ENCODE peak calls at places on chromosomes 16 and 17, in six cellular contexts. One of them, this sample, is unnamed. For H3K4me1, the result is how much of the 10 kb centered on the place peaks cover.

GRCh38 chr17:11608396-11608795 is 10.1 kb downstream of the DNAH9 start:
- DNase-seq in GM23248: peak
- DNase-seq in neural progenitor cell: no peak
- DNase-seq in GM23338: no peak
- DNase-seq in DND-41: no peak
- DNase-seq in mammary epithelial cell: no peak
- DNase-seq in this sample: no peak

GRCh38 chr16:50316848-50317630 is 50.7 kb downstream of the ADCY7 start:
- DNase-seq in GM23248: peak
- DNase-seq in neural progenitor cell: no peak
- DNase-seq in GM23338: no peak
- DNase-seq in DND-41: no peak
- DNase-seq in mammary epithelial cell: no peak
- DNase-seq in this sample: no peak

GRCh38 chr16:27495191-27495590 is 54.5 kb downstream of the GTF3C1 start:
- DNase-seq in GM23248: peak
- DNase-seq in neural progenitor cell: no peak
- DNase-seq in GM23338: no peak
- DNase-seq in DND-41: no peak
- DNase-seq in mammary epithelial cell: no peak
- DNase-seq in this sample: peak

GRCh38 chr16:87333101-87333500 is 15.9 kb upstream of the C16orf95 start:
- DNase-seq in GM23248: no peak
- DNase-seq in neural progenitor cell: no peak
- DNase-seq in GM23338: no peak
- DNase-seq in DND-41: no peak
- DNase-seq in mammary epithelial cell: no peak
- DNase-seq in this sample: no peak

GRCh38 chr17:55407641-55408566 is 13.7 kb downstream of the MMD start:
- DNase-seq in GM23248: no peak
- DNase-seq in neural progenitor cell: no peak
- DNase-seq in GM23338: no peak
- DNase-seq in DND-41: no peak
- DNase-seq in mammary epithelial cell: no peak
- DNase-seq in this sample: no peak

GRCh38 chr17:81821603-81822311 is 11.3 kb downstream of the MCRIP1 start:
- DNase-seq in GM23248: peak
- DNase-seq in neural progenitor cell: no peak
- DNase-seq in GM23338: peak
- DNase-seq in DND-41: peak
- DNase-seq in mammary epithelial cell: peak
- DNase-seq in this sample: peak

GRCh38 chr17:50355701-50356341 is 9.9 kb downstream of the XYLT2 start:
- DNase-seq in GM23248: no peak
- DNase-seq in neural progenitor cell: no peak
- DNase-seq in GM23338: no peak
- DNase-seq in DND-41: no peak
- DNase-seq in mammary epithelial cell: peak
- DNase-seq in this sample: no peak

GRCh38 chr16:3612510-3613466 is 1.4 kb upstream of the SLX4 start:
- DNase-seq in GM23248: peak
- DNase-seq in neural progenitor cell: no peak
- DNase-seq in GM23338: no peak
- DNase-seq in DND-41: no peak
- DNase-seq in mammary epithelial cell: no peak
- DNase-seq in this sample: no peak

GRCh38 chr16:2964416-2965223 is 545 bp downstream of the KREMEN2 start:
- DNase-seq in GM23248: peak
- DNase-seq in neural progenitor cell: peak
- DNase-seq in GM23338: peak
- DNase-seq in DND-41: peak
- DNase-seq in mammary epithelial cell: peak
- DNase-seq in this sample: no peak

GRCh38 chr16:69187891-69188451 is 1.0 kb downstream of the SNTB2 start:
- DNase-seq in GM23248: peak
- DNase-seq in neural progenitor cell: no peak
- DNase-seq in GM23338: peak
- DNase-seq in DND-41: peak
- DNase-seq in mammary epithelial cell: peak
- DNase-seq in this sample: peak

GRCh38 chr16:23950291-23950894 is 114.6 kb downstream of the PRKCB start:
- DNase-seq in GM23248: no peak
- DNase-seq in neural progenitor cell: no peak
- DNase-seq in GM23338: no peak
- DNase-seq in DND-41: no peak
- DNase-seq in mammary epithelial cell: no peak
- DNase-seq in this sample: no peak

GRCh38 chr17:17235212-17236174 is 1.5 kb downstream of the FLCN start:
- DNase-seq in GM23248: peak
- DNase-seq in neural progenitor cell: no peak
- DNase-seq in GM23338: no peak
- DNase-seq in DND-41: no peak
- DNase-seq in mammary epithelial cell: peak
- DNase-seq in this sample: peak

GRCh38 chr16:72992142-72992601 is 55.8 kb downstream of the ZFHX3 start:
- DNase-seq in GM23248: no peak
- DNase-seq in neural progenitor cell: peak
- DNase-seq in GM23338: peak
- DNase-seq in DND-41: no peak
- DNase-seq in mammary epithelial cell: no peak
- DNase-seq in this sample: no peak
- H3K4me1 ChIP-seq in GM23248: under half
- H3K4me1 ChIP-seq in neural progenitor cell: half or more
- H3K4me1 ChIP-seq in GM23338: under half
- H3K4me1 ChIP-seq in DND-41: under half
- H3K4me1 ChIP-seq in mammary epithelial cell: under half
- H3K4me1 ChIP-seq in this sample: under half

DNA sequence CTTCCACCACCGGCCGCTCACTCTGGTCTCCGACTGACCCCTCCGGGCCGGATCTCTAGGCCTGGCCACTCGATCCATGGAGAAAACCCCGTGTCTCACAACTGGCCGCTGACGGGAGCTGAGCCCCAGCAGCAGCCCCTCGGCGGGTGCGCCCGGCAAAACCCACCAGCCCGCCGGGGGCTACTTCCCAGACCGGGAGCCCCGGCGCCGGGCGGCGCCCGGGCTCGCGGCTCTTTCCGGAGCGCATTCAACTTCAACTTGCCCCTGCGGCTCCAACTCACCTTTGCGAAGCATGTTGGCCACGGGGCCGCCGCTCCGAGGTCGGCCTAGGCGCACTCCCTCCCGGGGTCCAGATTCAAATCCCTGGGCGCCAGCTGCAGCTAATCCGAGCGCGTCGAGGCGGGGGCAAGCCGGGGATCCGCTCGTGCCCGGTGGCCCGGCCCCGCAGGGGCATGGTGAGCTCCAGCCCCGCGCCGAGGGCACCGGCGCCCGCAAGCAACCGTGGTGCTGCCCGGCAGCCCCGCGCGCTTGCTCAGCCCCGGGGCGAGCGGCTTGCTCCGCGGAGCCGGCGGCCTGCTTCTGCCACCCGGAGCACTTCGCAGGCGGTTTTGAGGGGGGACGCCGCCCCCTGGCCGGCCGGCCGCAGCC is 438 bp downstream of the RTN4RL1 start:
- DNase-seq in GM23248: no peak
- DNase-seq in neural progenitor cell: no peak
- DNase-seq in GM23338: peak
- DNase-seq in DND-41: no peak
- DNase-seq in mammary epithelial cell: peak
- DNase-seq in this sample: no peak
- TF ChIP-seq EZH2 in GM23248: peak
- TF ChIP-seq EZH2 in neural progenitor cell: peak
- TF ChIP-seq EZH2 in GM23338: peak
- TF ChIP-seq EZH2 in DND-41: peak
- TF ChIP-seq EZH2 in mammary epithelial cell: no peak
- TF ChIP-seq EZH2 in this sample: peak

GRCh38 chr17:78899361-78900260 is 3.4 kb downstream of the CEP295NL start:
- DNase-seq in GM23248: peak
- DNase-seq in neural progenitor cell: peak
- DNase-seq in GM23338: peak
- DNase-seq in DND-41: no peak
- DNase-seq in mammary epithelial cell: no peak
- DNase-seq in this sample: peak
- H3K4me1 ChIP-seq in GM23248: under half
- H3K4me1 ChIP-seq in neural progenitor cell: under half
- H3K4me1 ChIP-seq in GM23338: under half
- H3K4me1 ChIP-seq in DND-41: under half
- H3K4me1 ChIP-seq in mammary epithelial cell: under half
- H3K4me1 ChIP-seq in this sample: under half

DNA sequence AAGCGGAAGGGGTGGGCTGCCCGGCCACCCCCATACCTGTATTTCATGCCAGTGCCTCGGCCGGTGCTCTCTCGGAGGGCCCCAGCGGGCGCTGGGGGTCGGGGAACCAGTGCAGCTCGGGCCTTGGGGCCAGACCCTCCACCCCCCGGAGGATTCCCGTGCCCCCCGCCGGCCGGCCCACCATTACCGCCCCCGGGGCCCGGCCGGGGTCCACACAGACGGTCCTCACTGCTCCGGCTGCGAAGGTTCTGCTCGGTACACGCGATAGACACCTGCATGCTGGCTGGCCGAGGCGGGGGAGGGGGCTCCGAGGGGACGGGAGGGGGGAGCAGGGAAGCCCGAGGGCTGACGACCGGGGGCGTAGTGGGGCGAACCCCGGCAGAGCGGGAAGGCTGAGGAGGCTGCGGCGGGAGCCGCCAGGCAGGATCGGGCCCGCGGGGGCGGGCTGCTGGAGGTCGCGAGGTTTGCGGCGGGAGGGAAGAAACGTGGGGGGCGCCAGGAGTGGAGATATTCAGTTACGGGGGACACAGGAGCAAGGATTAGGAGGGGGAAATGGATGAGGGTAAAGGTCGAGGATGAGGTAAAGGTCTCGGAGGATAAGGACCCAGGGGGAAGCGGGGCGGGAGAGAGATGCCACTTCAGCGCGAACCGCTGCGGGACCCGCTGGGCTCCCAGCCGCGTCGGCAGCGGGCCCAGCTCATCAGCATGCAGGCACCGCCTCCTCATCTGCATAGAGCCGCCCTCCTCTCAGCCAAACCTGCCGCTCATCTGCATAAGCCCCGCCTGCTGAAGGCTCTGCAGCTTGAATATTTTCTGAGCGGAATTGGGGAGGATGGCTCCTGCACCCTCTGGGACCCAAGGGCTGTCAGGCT is at the start of gene KCNAB3:
- DNase-seq in GM23248: peak
- DNase-seq in neural progenitor cell: peak
- DNase-seq in GM23338: peak
- DNase-seq in DND-41: peak
- DNase-seq in mammary epithelial cell: peak
- DNase-seq in this sample: peak
- TF ChIP-seq EZH2 in GM23248: no peak
- TF ChIP-seq EZH2 in neural progenitor cell: peak
- TF ChIP-seq EZH2 in GM23338: peak
- TF ChIP-seq EZH2 in DND-41: no peak
- TF ChIP-seq EZH2 in mammary epithelial cell: no peak
- TF ChIP-seq EZH2 in this sample: no peak

GRCh38 chr16:67504190-67505021 is 21.1 kb upstream of the AGRP start:
- DNase-seq in GM23248: peak
- DNase-seq in neural progenitor cell: no peak
- DNase-seq in GM23338: no peak
- DNase-seq in DND-41: no peak
- DNase-seq in mammary epithelial cell: no peak
- DNase-seq in this sample: no peak
- H3K4me1 ChIP-seq in GM23248: under half
- H3K4me1 ChIP-seq in neural progenitor cell: under half
- H3K4me1 ChIP-seq in GM23338: under half
- H3K4me1 ChIP-seq in DND-41: under half
- H3K4me1 ChIP-seq in mammary epithelial cell: under half
- H3K4me1 ChIP-seq in this sample: under half

GRCh38 chr17:57861000-57861736 is 11.3 kb upstream of the MRPS23 start:
- DNase-seq in GM23248: peak
- DNase-seq in neural progenitor cell: peak
- DNase-seq in GM23338: peak
- DNase-seq in DND-41: peak
- DNase-seq in mammary epithelial cell: no peak
- DNase-seq in this sample: peak

GRCh38 chr17:57862990-57863667 is 13.3 kb upstream of the MRPS23 start:
- DNase-seq in GM23248: no peak
- DNase-seq in neural progenitor cell: no peak
- DNase-seq in GM23338: no peak
- DNase-seq in DND-41: no peak
- DNase-seq in mammary epithelial cell: no peak
- DNase-seq in this sample: no peak

GRCh38 chr17:57862410-57862989 is 12.7 kb upstream of the MRPS23 start:
- DNase-seq in GM23248: no peak
- DNase-seq in neural progenitor cell: no peak
- DNase-seq in GM23338: peak
- DNase-seq in DND-41: no peak
- DNase-seq in mammary epithelial cell: no peak
- DNase-seq in this sample: no peak

GRCh38 chr17:57860414-57860999 is 10.7 kb upstream of the MRPS23 start:
- DNase-seq in GM23248: peak
- DNase-seq in neural progenitor cell: no peak
- DNase-seq in GM23338: no peak
- DNase-seq in DND-41: no peak
- DNase-seq in mammary epithelial cell: no peak
- DNase-seq in this sample: no peak

GRCh38 chr17:57861737-57862409 is 12.0 kb upstream of the MRPS23 start:
- DNase-seq in GM23248: peak
- DNase-seq in neural progenitor cell: peak
- DNase-seq in GM23338: peak
- DNase-seq in DND-41: no peak
- DNase-seq in mammary epithelial cell: no peak
- DNase-seq in this sample: peak
- TF ChIP-seq EZH2 in GM23248: no peak
- TF ChIP-seq EZH2 in neural progenitor cell: peak
- TF ChIP-seq EZH2 in GM23338: no peak
- TF ChIP-seq EZH2 in DND-41: no peak
- TF ChIP-seq EZH2 in mammary epithelial cell: no peak
- TF ChIP-seq EZH2 in this sample: no peak

DNA sequence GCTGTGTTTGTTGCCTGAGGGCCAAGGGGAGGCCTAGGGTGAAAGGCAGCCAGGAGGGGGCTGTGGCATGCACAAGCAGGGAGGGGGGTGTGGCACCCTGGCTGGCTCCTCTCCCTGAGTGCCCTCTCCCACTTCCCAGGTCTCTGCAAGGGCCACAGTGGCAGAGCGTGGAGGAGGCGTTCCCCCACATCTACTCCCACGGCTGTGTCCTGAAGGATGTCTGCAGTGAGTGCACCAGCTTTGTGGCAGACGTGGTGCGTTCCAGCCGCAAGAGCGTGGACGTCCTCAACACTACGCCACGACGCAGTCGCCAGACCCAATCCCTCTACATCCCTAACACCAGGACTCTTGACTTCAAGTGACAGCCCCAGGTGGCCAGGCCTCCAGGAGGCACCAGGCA is 3.5 kb upstream of the TCF25 start:
- DNase-seq in GM23248: no peak
- DNase-seq in neural progenitor cell: no peak
- DNase-seq in GM23338: no peak
- DNase-seq in DND-41: no peak
- DNase-seq in mammary epithelial cell: no peak
- DNase-seq in this sample: no peak
- H3K4me1 ChIP-seq in GM23248: under half
- H3K4me1 ChIP-seq in neural progenitor cell: under half
- H3K4me1 ChIP-seq in GM23338: under half
- H3K4me1 ChIP-seq in DND-41: under half
- H3K4me1 ChIP-seq in mammary epithelial cell: under half
- H3K4me1 ChIP-seq in this sample: under half

GRCh38 chr17:78330570-78331224 is 29.2 kb downstream of the SOCS3 start:
- DNase-seq in GM23248: no peak
- DNase-seq in neural progenitor cell: no peak
- DNase-seq in GM23338: no peak
- DNase-seq in DND-41: no peak
- DNase-seq in mammary epithelial cell: no peak
- DNase-seq in this sample: peak
- TF ChIP-seq EZH2 in GM23248: no peak
- TF ChIP-seq EZH2 in neural progenitor cell: no peak
- TF ChIP-seq EZH2 in GM23338: no peak
- TF ChIP-seq EZH2 in DND-41: no peak
- TF ChIP-seq EZH2 in mammary epithelial cell: no peak
- TF ChIP-seq EZH2 in this sample: no peak

GRCh38 chr17:74329378-74329777 is 3.4 kb downstream of the KIF19 start:
- DNase-seq in GM23248: no peak
- DNase-seq in neural progenitor cell: no peak
- DNase-seq in GM23338: no peak
- DNase-seq in DND-41: no peak
- DNase-seq in mammary epithelial cell: no peak
- DNase-seq in this sample: no peak
- H3K4me1 ChIP-seq in GM23248: under half
- H3K4me1 ChIP-seq in neural progenitor cell: under half
- H3K4me1 ChIP-seq in GM23338: under half
- H3K4me1 ChIP-seq in DND-41: under half
- H3K4me1 ChIP-seq in mammary epithelial cell: under half
- H3K4me1 ChIP-seq in this sample: under half

This sample was measured in fibroblast of lung.